ENCODE peak calls at places on chromosomes 6 and 20, in four cellular contexts. A is neural progenitor cell, J is thyroid gland, I is PC-3. F is an unnamed sample. For H3K27me3 and H3K9me3, the result is how much of the 10 kb centered on the place peaks cover.

GRCh38 chr20:16036331-16036730 is 536.9 kb downstream of the KIF16B start:
- DNase-seq in A (no peak), J (no peak), I (no peak), F (no peak)

GRCh38 chr6:154754152-154754551 is 20.9 kb downstream of the SCAF8 start:
- DNase-seq in A (no peak), J (no peak), I (no peak), F (no peak)

GRCh38 chr20:50628326-50628725 is 63.0 kb downstream of the RIPOR3 start:
- DNase-seq in A (peak), J (no peak), I (no peak), F (no peak)

GRCh38 chr20:43960231-43960630 is 45.6 kb downstream of the TOX2 start:
- DNase-seq in A (no peak), J (no peak), I (no peak), F (no peak)

GRCh38 chr6:10518461-10519216 is 2.5 kb upstream of the GCNT2 start:
- DNase-seq in A (no peak), J (no peak), I (peak), F (peak)

GRCh38 chr6:131061771-131062160 is 1.3 kb downstream of the EPB41L2 start:
- DNase-seq in A (no peak), J (no peak), I (no peak), F (no peak)

GRCh38 chr20:6994452-6994851 is 227.0 kb downstream of the BMP2 start:
- DNase-seq in A (no peak), J (no peak), I (peak), F (peak)

GRCh38 chr6:121235386-121235785 is 98.9 kb downstream of the TBC1D32 start:
- DNase-seq in A (peak), J (no peak), I (no peak), F (no peak)

GRCh38 chr6:25012657-25013056 is 76.9 kb upstream of the RIPOR2 start:
- DNase-seq in A (no peak), J (no peak), I (peak), F (no peak)

GRCh38 chr6:81262656-81263055 is 489.8 kb downstream of the TENT5A start:
- DNase-seq in A (no peak), J (no peak), I (no peak), F (no peak)

GRCh38 chr20:19699132-19699971 is 58.7 kb upstream of the RIN2 start:
- DNase-seq in A (no peak), J (no peak), I (peak), F (no peak)

GRCh38 chr6:53347250-53347920 is 1.4 kb downstream of the ELOVL5 start:
- DNase-seq in A (no peak), J (peak), I (peak), F (peak)

GRCh38 chr6:81465859-81466258 is 286.6 kb downstream of the TENT5A start:
- DNase-seq in A (peak), J (no peak), I (peak), F (no peak)

GRCh38 chr6:147287869-147288271 is 83.7 kb downstream of the STXBP5 start:
- DNase-seq in A (no peak), J (no peak), I (peak), F (no peak)

GRCh38 chr6:1118287-1118647 is 193.6 kb upstream of the FOXQ1 start:
- DNase-seq in A (no peak), J (no peak), I (no peak), F (no peak)

GRCh38 chr6:137213331-137213740 is 5.8 kb downstream of the IFNGR1 start:
- DNase-seq in A (no peak), J (no peak), I (no peak), F (no peak)

GRCh38 chr6:63941747-63942470 is 306.3 kb downstream of the PHF3 start:
- DNase-seq in A (peak), J (no peak), I (no peak), F (no peak)

GRCh38 chr6:34319471-34319885 is 70.7 kb upstream of the SMIM29 start:
- DNase-seq in A (no peak), J (no peak), I (peak), F (no peak)

GRCh38 chr6:37985355-37985754 is 165.8 kb downstream of the ZFAND3 start:
- DNase-seq in A (no peak), J (no peak), I (no peak), F (no peak)

GRCh38 chr6:30591008-30591407 is 19.8 kb downstream of the ABCF1 start:
- DNase-seq in A (no peak), J (peak), I (peak), F (peak)

GRCh38 chr6:12750416-12750815 is 33.8 kb downstream of the PHACTR1 start:
- DNase-seq in A (peak), J (no peak), I (no peak), F (no peak)

GRCh38 chr6:100472674-100473073 is 8.0 kb upstream of the SIM1 start:
- DNase-seq in A (no peak), J (no peak), I (peak), F (no peak)

GRCh38 chr6:20873425-20874190 is 339.4 kb downstream of the CDKAL1 start:
- DNase-seq in A (peak), J (no peak), I (peak), F (no peak)

GRCh38 chr6:122803056-122803695 is 14.1 kb downstream of the SMPDL3A start:
- DNase-seq in A (no peak), J (no peak), I (no peak), F (no peak)

GRCh38 chr20:61430228-61430624 is 178.2 kb downstream of the CDH4 start:
- DNase-seq in A (no peak), J (no peak), I (no peak), F (no peak)

GRCh38 chr6:26028753-26029569 is 58.3 kb upstream of the HFE start:
- DNase-seq in A (peak), J (no peak), I (peak), F (no peak)

DNA sequence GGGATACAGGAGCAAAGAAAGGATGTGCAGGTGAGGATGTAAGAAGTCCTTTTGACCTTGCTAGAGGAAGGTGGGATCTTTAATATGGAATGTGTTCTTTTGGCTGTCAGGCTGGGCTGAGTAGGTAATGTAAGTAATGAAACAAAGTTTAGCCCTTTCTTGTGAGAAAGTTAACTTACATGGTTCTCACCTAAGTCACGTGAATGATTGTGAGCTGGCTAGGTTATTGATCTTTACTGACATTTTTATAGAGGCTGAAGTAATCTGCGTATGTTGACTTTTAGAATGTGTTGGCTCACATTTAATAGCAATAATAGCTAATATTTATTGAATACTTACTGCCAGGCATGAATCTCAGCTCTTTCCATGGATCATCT is 2.6 kb downstream of the TOP1 start:
- DNase-seq in A (no peak), J (no peak), I (no peak), F (no peak)
- H3K27me3 ChIP-seq in A (under half), J (under half), I (under half), F (under half)

GRCh38 chr6:169385237-169385880 is 131.7 kb upstream of the THBS2 start:
- DNase-seq in A (no peak), J (no peak), I (no peak), F (no peak)

GRCh38 chr6:169384291-169384690 is 130.6 kb upstream of the THBS2 start:
- DNase-seq in A (no peak), J (no peak), I (no peak), F (no peak)

GRCh38 chr6:169388767-169389166 is 135.1 kb upstream of the THBS2 start:
- DNase-seq in A (no peak), J (no peak), I (no peak), F (no peak)

GRCh38 chr6:169387809-169388383 is 134.2 kb upstream of the THBS2 start:
- DNase-seq in A (no peak), J (no peak), I (no peak), F (no peak)

DNA sequence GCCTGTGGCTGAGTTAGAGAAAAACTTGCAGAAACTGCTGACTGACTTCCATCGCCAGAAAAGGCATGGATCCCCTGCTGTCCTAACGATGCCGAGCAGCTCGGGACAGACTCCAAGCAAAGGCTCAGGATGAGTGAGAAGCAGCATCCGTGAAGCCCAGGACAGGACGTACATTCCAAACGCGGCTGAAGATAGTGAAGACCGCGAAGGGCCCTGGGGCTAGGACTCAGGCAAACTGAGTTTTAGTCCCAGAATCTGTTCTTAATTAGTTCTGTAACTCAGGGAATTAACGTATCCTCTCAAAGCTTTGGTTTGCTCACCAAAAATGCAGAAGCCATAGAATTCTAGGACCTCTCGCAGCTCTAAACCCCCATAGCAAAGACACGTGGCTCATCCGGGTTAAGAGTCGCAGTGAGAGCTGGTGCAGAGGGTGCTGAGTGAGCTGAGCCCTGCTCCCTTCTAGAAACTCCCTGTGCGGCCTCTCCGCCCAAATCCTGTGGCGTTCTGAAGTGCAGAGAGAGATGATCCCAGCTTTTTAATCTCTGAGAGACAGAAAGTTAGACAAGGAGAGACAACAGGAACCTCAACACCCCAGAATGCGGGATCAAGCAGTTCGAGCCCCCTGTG is 132.9 kb upstream of the THBS2 start:
- DNase-seq in A (no peak), J (no peak), I (no peak), F (no peak)
- H3K9me3 ChIP-seq in A (under half), J (under half), I (under half), F (under half)

GRCh38 chr20:52179331-52180166 is 12.0 kb downstream of the ZFP64 start:
- DNase-seq in A (no peak), J (no peak), I (no peak), F (no peak)

GRCh38 chr20:52178691-52179090 is 12.9 kb downstream of the ZFP64 start:
- DNase-seq in A (no peak), J (no peak), I (no peak), F (no peak)

GRCh38 chr20:52175840-52176239 is 15.7 kb downstream of the ZFP64 start:
- DNase-seq in A (no peak), J (no peak), I (no peak), F (no peak)

GRCh38 chr20:52180167-52180840 is 11.3 kb downstream of the ZFP64 start:
- DNase-seq in A (no peak), J (no peak), I (no peak), F (no peak)
- H3K4me3 ChIP-seq in A (no peak), J (no peak), I (no peak), F (no peak)

GRCh38 chr6:133894369-133894768 is 5.5 kb downstream of the TCF21 start:
- DNase-seq in A (no peak), J (no peak), I (no peak), F (no peak)
- H3K27me3 ChIP-seq in A (half or more), J (half or more), I (half or more), F (under half)

GRCh38 chr6:19268117-19268516 is 569.1 kb upstream of the ID4 start:
- DNase-seq in A (no peak), J (no peak), I (peak), F (peak)

GRCh38 chr6:19268718-19269117 is 568.5 kb upstream of the ID4 start:
- DNase-seq in A (no peak), J (no peak), I (no peak), F (no peak)

GRCh38 chr6:19269341-19269898 is 567.8 kb upstream of the ID4 start:
- DNase-seq in A (no peak), J (no peak), I (peak), F (no peak)

DNA sequence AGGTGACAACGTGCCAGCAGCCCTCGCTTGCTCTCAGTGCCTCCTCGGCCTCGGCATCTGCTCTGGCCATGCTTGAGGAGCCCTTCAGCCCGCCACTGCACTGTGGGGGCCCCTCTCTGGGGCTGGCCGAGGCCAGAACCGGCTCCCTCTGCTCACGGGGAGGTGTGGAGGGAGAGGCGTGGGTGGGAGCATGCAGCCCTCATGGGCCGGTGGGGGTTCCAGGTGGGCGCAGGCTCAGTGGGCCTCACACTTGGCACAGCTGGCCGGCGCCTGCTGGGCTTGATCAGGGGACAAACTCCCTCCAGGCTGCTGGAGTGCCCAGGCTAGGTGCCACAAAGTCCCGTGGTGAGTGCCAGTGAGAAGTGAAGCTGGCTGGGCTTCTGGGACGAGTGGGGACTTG is 566.6 kb upstream of the ID4 start:
- DNase-seq in A (no peak), J (no peak), I (no peak), F (no peak)
- H3K9me3 ChIP-seq in A (under half), J (under half), I (under half), F (under half)

DNA sequence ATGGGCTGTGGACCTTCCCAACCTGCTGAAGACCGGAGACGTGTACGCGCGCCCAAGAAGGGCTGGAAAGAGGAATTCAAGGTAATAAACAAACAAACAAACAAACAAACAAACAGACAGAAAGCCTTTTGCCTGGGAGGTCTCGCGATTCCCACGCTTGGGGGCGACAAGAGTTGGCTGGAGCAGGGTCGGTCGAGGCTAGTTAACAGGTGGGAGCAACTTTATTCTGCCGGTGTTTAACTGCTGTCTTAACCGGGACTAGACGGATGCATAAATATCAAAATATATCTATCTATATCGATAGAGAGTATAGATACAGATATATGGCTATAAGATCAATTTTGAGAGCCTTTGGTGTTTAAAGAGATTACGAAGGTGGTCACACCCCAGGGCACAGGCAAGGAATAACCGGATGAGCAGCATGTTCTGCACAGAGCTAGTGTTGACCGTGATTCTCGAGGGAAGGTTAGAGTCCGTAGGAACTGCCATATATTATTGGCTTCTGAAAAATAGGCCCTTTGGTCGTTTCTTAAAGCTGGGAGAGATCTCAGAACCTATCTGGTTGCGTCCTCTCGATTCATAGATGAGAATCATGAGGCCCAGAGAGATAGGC is 514 bp downstream of the STMND1 start:
- DNase-seq in A (no peak), J (no peak), I (no peak), F (no peak)
- H3K4me3 ChIP-seq in A (peak), J (no peak), I (peak), F (peak)

GRCh38 chr6:149931501-149931900 is 8.6 kb upstream of the RAET1G start:
- DNase-seq in A (no peak), J (no peak), I (no peak), F (no peak)
- H3K27me3 ChIP-seq in A (half or more), J (under half), I (under half), F (under half)

DNA sequence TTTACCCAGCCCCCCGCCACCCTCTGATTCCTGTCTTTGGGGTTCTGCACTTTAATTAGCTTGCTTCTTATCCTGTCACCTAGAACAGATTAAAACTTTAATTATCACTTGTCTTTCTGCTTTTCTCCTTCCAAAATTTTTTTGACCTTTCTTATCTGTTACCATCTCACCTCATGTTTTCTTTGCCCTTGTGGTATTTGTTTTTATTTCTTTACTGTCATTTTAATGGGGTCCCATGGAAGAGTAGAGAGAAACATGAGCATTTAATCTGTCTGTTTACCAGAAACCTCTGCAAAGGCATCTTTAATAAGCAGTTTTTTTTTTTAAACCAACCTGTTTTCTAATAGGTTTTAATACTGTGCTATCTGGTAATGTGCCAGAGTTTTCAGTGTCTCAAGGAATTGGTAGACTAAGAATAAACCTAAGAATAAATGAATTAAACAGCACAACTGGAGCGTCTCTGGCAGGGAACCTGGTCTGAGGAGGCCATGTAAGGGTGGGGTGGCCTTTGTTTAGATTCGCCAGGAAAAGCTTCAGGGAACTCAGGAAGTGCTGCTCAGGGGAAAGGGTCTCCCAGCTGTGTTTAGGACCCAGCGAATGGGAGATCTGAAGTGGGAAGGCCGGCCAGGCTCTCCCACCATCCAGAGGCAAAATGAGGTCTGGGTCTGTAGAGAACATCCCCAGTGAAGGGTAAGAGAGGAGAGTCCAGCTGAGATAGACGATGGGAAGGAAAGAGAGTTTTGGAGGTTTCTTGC is 69.8 kb downstream of the ARID1B start:
- DNase-seq in A (no peak), J (no peak), I (no peak), F (no peak)
- H3K9me3 ChIP-seq in A (under half), J (under half), I (under half), F (under half)

DNA sequence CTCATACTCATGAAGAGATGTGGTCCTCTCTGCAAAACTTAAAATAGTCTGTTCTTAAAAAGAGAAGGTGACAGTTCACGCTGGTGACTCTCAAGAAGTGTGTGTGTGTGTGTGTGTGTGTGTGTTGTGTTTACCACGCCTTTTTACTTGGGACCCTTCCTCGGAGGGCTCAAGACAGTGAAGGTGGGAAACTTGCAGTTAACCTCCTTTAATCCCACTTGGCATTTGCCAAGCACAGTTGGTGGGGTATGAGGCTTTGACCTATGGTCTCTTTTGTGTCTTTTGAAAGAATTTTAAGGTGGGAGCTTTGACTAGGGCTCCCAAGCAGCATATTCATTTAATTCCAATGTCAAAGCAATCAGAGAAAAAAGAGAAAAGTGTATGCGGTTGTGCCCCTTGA is 395.8 kb downstream of the TFAP2B start:
- DNase-seq in A (peak), J (no peak), I (no peak), F (no peak)
- H3K4me3 ChIP-seq in A (peak), J (no peak), I (no peak), F (no peak)

GRCh38 chr20:23254034-23254433 is 96.6 kb upstream of the NXT1 start:
- DNase-seq in A (no peak), J (no peak), I (no peak), F (no peak)

GRCh38 chr20:23255658-23256385 is 94.8 kb upstream of the NXT1 start:
- DNase-seq in A (peak), J (no peak), I (no peak), F (no peak)

GRCh38 chr20:23254505-23254904 is 96.1 kb upstream of the NXT1 start:
- DNase-seq in A (no peak), J (no peak), I (no peak), F (no peak)

GRCh38 chr20:23253524-23253923 is 97.1 kb upstream of the NXT1 start:
- DNase-seq in A (no peak), J (no peak), I (no peak), F (no peak)

DNA sequence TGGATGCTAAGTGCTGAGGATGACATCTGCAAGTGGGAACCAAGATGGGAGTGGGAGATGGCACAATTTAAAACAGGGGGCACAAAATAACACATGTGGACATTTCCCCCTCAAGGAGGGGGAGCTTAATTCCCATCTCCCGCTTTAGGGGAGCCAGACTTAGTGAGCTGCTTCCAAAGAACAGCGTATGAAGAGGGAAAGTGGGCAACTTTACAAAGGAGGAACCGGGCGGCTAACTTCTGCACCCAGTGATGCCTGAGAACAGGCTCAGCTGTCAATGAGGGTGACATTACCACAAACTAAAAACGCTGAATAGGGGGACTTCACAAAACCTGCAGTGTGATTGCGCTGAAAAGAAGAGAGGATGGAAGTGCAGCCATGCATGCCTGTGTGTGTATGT is 95.5 kb upstream of the NXT1 start:
- DNase-seq in A (no peak), J (no peak), I (no peak), F (no peak)
- H3K27me3 ChIP-seq in A (under half), J (under half), I (half or more), F (under half)

F was measured in prostate gland.